ENCODE peak calls at places on chromosomes 3 and 15, in five cellular contexts. M is Calu3, I is GM12865, B is MCF 10A, D is WTC11. R is an unnamed sample.

GRCh38 chr3:189714991-189715961 is 84.1 kb downstream of the TP63 start:
- DNase-seq in M (no peak), I (peak), B (peak), D (no peak), R (no peak)

GRCh38 chr15:63827113-63827512 is 6.6 kb downstream of the HERC1 start:
- DNase-seq in M (no peak), I (no peak), B (no peak), D (no peak), R (no peak)

GRCh38 chr15:68383161-68384074 is 48.5 kb downstream of the ITGA11 start:
- DNase-seq in M (peak), I (peak), B (peak), D (peak), R (peak)

GRCh38 chr3:131712662-131713061 is 209.9 kb upstream of the MRPL3 start:
- DNase-seq in M (no peak), I (no peak), B (no peak), D (no peak), R (no peak)

GRCh38 chr15:62469874-62470688 is 305.0 kb upstream of the C2CD4B start:
- DNase-seq in M (peak), I (no peak), B (no peak), D (peak), R (no peak)

GRCh38 chr3:194270627-194271458 is 80.3 kb downstream of the CPN2 start:
- DNase-seq in M (peak), I (no peak), B (peak), D (peak), R (no peak)

GRCh38 chr15:24269166-24269571 is 406.4 kb upstream of the NPAP1 start:
- DNase-seq in M (no peak), I (no peak), B (no peak), D (no peak), R (no peak)

GRCh38 chr3:74978684-74979083 is 364.2 kb upstream of the CNTN3 start:
- DNase-seq in M (no peak), I (no peak), B (no peak), D (no peak), R (no peak)

GRCh38 chr15:67164401-67164791 is 90.1 kb downstream of the AAGAB start:
- DNase-seq in M (no peak), I (no peak), B (peak), D (no peak), R (no peak)

GRCh38 chr3:16147226-16147625 is 27.3 kb upstream of the GALNT15 start:
- DNase-seq in M (no peak), I (peak), B (peak), D (no peak), R (peak)

GRCh38 chr3:32421991-32422859 is 30.6 kb downstream of the CMTM7 start:
- DNase-seq in M (peak), I (no peak), B (peak), D (no peak), R (peak)

GRCh38 chr15:66039117-66039860 is 170.0 kb downstream of the RAB11A start:
- DNase-seq in M (no peak), I (no peak), B (no peak), D (peak), R (peak)

GRCh38 chr15:43215961-43216360 is 4.9 kb downstream of the EPB42 start:
- DNase-seq in M (no peak), I (no peak), B (no peak), D (no peak), R (peak)

GRCh38 chr3:44418549-44418948 is 58.9 kb downstream of the ZNF445 start:
- DNase-seq in M (no peak), I (no peak), B (no peak), D (peak), R (no peak)
- TF ChIP-seq CTCF in M (peak), I (peak), B (peak), D (peak), R (no peak)

GRCh38 chr15:74428970-74429783 is 4.6 kb downstream of the SEMA7A start:
- DNase-seq in M (no peak), I (no peak), B (no peak), D (no peak), R (no peak)
- TF ChIP-seq CTCF in M (no peak), I (no peak), B (no peak), D (no peak), R (no peak)

GRCh38 chr15:78149805-78150751 is 916 bp downstream of the IDH3A start:
- DNase-seq in M (no peak), I (peak), B (peak), D (peak), R (peak)

GRCh38 chr15:78148392-78149067 is 632 bp upstream of the IDH3A start:
- DNase-seq in M (no peak), I (peak), B (no peak), D (no peak), R (no peak)

GRCh38 chr15:78147566-78147965 is 1.6 kb upstream of the IDH3A start:
- DNase-seq in M (no peak), I (no peak), B (no peak), D (no peak), R (no peak)

GRCh38 chr15:78146437-78147154 is 2.6 kb upstream of the IDH3A start:
- DNase-seq in M (no peak), I (no peak), B (no peak), D (no peak), R (no peak)

GRCh38 chr15:78149068-78149804 is at the start of gene IDH3A:
- DNase-seq in M (peak), I (peak), B (peak), D (peak), R (peak)
- TF ChIP-seq CTCF in M (no peak), I (no peak), B (no peak), D (no peak), R (no peak)

DNA sequence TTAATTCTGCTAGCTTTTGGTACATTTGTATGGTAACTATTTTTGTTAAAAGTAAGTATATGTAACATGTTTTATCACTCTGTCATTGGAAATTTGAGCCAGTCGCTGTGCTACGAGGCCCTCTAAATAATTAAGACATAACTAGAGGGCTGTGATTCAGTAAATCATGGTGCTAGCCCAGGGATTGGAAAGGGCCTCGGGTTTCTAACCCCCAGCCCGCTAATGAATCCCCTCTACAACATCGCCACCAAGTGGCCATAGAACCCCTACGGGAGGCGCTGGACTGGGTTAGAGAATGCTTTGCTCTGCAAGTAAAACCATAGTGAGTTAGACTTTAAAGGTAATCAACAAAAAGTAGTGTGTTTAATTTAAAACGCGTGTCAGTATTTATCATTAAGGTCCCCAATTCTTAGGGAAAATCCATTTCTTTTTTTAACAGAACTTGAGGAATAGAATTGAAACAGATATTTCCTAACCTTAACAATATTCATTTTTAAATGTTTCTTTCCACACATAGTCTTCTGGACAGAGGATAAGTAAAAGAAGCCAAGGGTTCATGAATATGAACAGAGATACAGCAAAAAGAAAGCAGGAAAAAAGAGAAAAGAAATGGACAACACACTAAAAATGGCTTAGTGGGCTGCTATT is 744.7 kb downstream of the EPHA3 start:
- DNase-seq in M (peak), I (no peak), B (peak), D (peak), R (peak)
- TF ChIP-seq CTCF in M (peak), I (peak), B (peak), D (peak), R (peak)